ENCODE peak calls at places on chromosomes 2 and 18, in ten cellular contexts. H, B, E, Q, M, D, Z, S, X and G are unnamed samples.
A peak's percentile ranks its signal among the peaks of the same experiment; 100 is the strongest.

GRCh38 chr2:129765326-129766158 is 213.9 kb upstream of the RAB6C start:
- DNase-seq in H (no peak), B (no peak), E (no peak), Q (no peak), M (peak; percentile 50), D (no peak), Z (no peak), S (no peak), X (no peak), G (no peak)

GRCh38 chr2:54419855-54420550 is 36.1 kb upstream of the SPTBN1 start:
- DNase-seq in H (no peak), B (no peak), E (no peak), Q (no peak), M (no peak), D (no peak), Z (no peak), S (no peak), X (no peak), G (no peak)

GRCh38 chr2:231890896-231891513 is 35.2 kb downstream of the NPPC start:
- DNase-seq in H (no peak), B (no peak), E (peak; percentile 23), Q (no peak), M (no peak), D (no peak), Z (no peak), S (no peak), X (no peak), G (no peak)

GRCh38 chr2:214465386-214466146 is 54.7 kb downstream of the VWC2L start:
- DNase-seq in H (no peak), B (no peak), E (peak; percentile 33), Q (no peak), M (no peak), D (no peak), Z (no peak), S (no peak), X (no peak), G (no peak)

GRCh38 chr2:66080136-66080535 is 354.8 kb upstream of the MEIS1 start:
- DNase-seq in H (no peak), B (no peak), E (no peak), Q (no peak), M (no peak), D (no peak), Z (no peak), S (no peak), X (no peak), G (no peak)

GRCh38 chr2:140695163-140695562 is 1435.7 kb downstream of the LRP1B start:
- DNase-seq in H (no peak), B (no peak), E (peak; percentile 25), Q (no peak), M (peak; percentile 51), D (no peak), Z (peak; percentile 28), S (no peak), X (no peak), G (no peak)

GRCh38 chr2:72815655-72816268 is 10.1 kb downstream of the EXOC6B start:
- DNase-seq in H (no peak), B (no peak), E (no peak), Q (no peak), M (peak; percentile 86), D (no peak), Z (peak; percentile 75), S (no peak), X (no peak), G (no peak)

GRCh38 chr18:10851824-10852225 is 297.5 kb downstream of the PIEZO2 start:
- DNase-seq in H (peak; percentile 80), B (no peak), E (no peak), Q (no peak), M (no peak), D (no peak), Z (no peak), S (no peak), X (no peak), G (no peak)

GRCh38 chr2:47119001-47119400 is 36.1 kb downstream of the STPG4 start:
- DNase-seq in H (no peak), B (no peak), E (peak; percentile 46), Q (no peak), M (no peak), D (no peak), Z (no peak), S (no peak), X (no peak), G (no peak)

GRCh38 chr2:150686391-150686790 is 198.9 kb upstream of the RND3 start:
- DNase-seq in H (no peak), B (no peak), E (no peak), Q (no peak), M (no peak), D (no peak), Z (no peak), S (no peak), X (no peak), G (no peak)

GRCh38 chr2:52918551-52918950 is 849.1 kb upstream of the CHAC2 start:
- DNase-seq in H (no peak), B (no peak), E (peak; percentile 10), Q (no peak), M (no peak), D (no peak), Z (no peak), S (no peak), X (no peak), G (no peak)

GRCh38 chr2:158984554-158985207 is 16.2 kb downstream of the TANC1 start:
- DNase-seq in H (no peak), B (no peak), E (no peak), Q (no peak), M (no peak), D (no peak), Z (no peak), S (peak; percentile 33), X (no peak), G (no peak)

GRCh38 chr2:124323321-124323720 is 298.2 kb downstream of the CNTNAP5 start:
- DNase-seq in H (no peak), B (no peak), E (no peak), Q (no peak), M (no peak), D (no peak), Z (no peak), S (no peak), X (no peak), G (no peak)

GRCh38 chr2:124327293-124327692 is 302.2 kb downstream of the CNTNAP5 start:
- DNase-seq in H (no peak), B (no peak), E (no peak), Q (no peak), M (no peak), D (no peak), Z (no peak), S (no peak), X (no peak), G (no peak)

GRCh38 chr2:124320072-124320471 is 295.0 kb downstream of the CNTNAP5 start:
- DNase-seq in H (no peak), B (no peak), E (no peak), Q (no peak), M (no peak), D (no peak), Z (no peak), S (no peak), X (no peak), G (no peak)

GRCh38 chr2:124328397-124328796 is 303.3 kb downstream of the CNTNAP5 start:
- DNase-seq in H (no peak), B (no peak), E (no peak), Q (no peak), M (no peak), D (no peak), Z (no peak), S (no peak), X (no peak), G (no peak)

GRCh38 chr2:124325667-124326425 is 300.8 kb downstream of the CNTNAP5 start:
- DNase-seq in H (no peak), B (no peak), E (no peak), Q (no peak), M (peak; percentile 53), D (no peak), Z (no peak), S (no peak), X (no peak), G (no peak)
- H3K27ac ChIP-seq in H (no peak overlapping the region), B (no peak overlapping the region), E (no peak overlapping the region), Q (no peak overlapping the region), M (no peak overlapping the region), D (no peak overlapping the region), Z (no peak overlapping the region), S (no peak overlapping the region), X (no peak overlapping the region), G (no peak overlapping the region)

GRCh38 chr2:152440049-152440448 is 105.1 kb downstream of the FMNL2 start:
- DNase-seq in H (no peak), B (no peak), E (no peak), Q (no peak), M (peak; percentile 68), D (no peak), Z (no peak), S (no peak), X (no peak), G (no peak)
- H3K27ac ChIP-seq in H (no peak overlapping the region), B (no peak overlapping the region), E (peak overlapping the region; percentile 37), Q (no peak overlapping the region), M (no peak overlapping the region), D (no peak overlapping the region), Z (no peak overlapping the region), S (no peak overlapping the region), X (no peak overlapping the region), G (peak overlapping the region; percentile 4)

DNA sequence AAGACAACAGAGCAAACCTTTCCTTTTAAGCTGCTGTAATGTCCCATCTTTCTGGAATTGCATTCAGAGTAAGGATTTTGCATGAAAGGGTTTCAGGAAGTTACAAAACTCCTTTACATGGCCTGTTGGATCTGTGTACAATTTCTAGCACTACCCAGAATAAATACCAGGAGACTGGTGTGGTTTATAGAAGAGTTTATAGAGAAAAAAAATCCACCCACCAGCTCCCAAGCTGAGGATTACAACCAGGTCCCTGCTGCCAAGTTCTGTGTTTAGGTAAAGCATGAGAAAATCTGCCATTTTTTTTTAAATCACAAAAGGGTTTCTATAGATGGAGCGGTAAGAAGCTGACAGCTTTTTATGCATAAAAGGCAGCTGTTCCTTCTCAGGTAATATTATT is 545.4 kb upstream of the ZEB2 start:
- DNase-seq in H (no peak), B (no peak), E (no peak), Q (no peak), M (no peak), D (no peak), Z (no peak), S (no peak), X (no peak), G (no peak)
- H3K27ac ChIP-seq in H (no peak overlapping the region), B (no peak overlapping the region), E (no peak overlapping the region), Q (no peak overlapping the region), M (no peak overlapping the region), D (peak overlapping the region; percentile 4), Z (no peak overlapping the region), S (no peak overlapping the region), X (no peak overlapping the region), G (peak overlapping the region; percentile 94)

DNA sequence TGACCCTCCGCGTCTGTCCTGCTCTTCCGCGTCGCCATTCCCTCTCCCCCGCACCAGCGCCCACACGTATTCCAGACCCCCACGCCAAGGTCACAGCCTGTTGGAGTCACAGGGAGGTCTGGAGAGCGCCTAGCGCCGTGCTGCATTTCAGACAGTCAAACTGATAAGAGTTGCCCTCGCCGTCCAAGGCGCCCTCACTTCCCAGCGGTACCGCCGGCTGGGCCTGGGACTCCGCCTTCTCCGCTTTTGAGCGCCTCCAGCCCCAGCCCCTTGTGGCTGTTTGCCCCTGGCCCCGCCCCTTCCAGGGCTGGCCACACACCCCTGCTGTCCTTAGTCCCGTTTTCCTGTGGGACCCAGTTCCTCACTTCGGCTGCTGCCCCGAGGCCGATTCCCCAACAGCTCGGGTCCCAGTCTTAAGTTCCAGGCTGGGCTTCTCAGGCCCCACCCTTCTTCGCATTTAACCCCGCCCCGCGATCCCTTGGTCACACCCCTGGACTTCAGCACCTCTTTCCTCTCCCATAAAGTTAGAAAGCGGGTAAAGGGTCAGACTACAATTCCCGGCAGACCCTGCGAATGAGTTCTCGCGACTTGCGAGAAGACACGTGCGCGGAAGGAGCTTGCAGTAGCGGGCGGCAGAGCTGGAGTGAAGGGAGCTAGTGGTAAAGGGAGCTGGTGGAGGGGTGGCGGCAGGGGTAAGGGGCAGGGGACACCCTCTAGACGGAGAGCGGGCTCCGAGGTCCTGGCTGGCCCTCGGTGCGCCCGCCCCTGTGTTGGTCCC is at the start of gene GMPPA:
- DNase-seq in H (peak; percentile 97), B (peak; percentile 84), E (peak; percentile 94), Q (peak; percentile 97), M (peak; percentile 99), D (peak; percentile 98), Z (peak; percentile 99), S (peak; percentile 96), X (peak; percentile 97), G (peak; percentile 71)
- H3K27ac ChIP-seq in H (no peak within 1 kb of the TSS), B (peak within 1 kb of the TSS; percentile 70), E (peak within 1 kb of the TSS; percentile 59), Q (peak within 1 kb of the TSS; percentile 91), M (no peak within 1 kb of the TSS), D (peak within 1 kb of the TSS; percentile 97), Z (no peak within 1 kb of the TSS), S (peak within 1 kb of the TSS; percentile 100), X (peak within 1 kb of the TSS; percentile 88), G (peak within 1 kb of the TSS; percentile 84)